ENCODE peak calls at places on chromosome 13, in five cellular contexts. One of them, this sample, is unnamed.

GRCh38 chr13:31866099-31866498 is 126.8 kb downstream of the RXFP2 start:
- DNase-seq in tibial nerve: no peak
- DNase-seq in A673: no peak
- DNase-seq in GM23248: no peak
- DNase-seq in body of pancreas: no peak
- DNase-seq in this sample: no peak

GRCh38 chr13:110254751-110255553 is 52.0 kb downstream of the COL4A1 start:
- DNase-seq in tibial nerve: no peak
- DNase-seq in A673: no peak
- DNase-seq in GM23248: no peak
- DNase-seq in body of pancreas: no peak
- DNase-seq in this sample: no peak

GRCh38 chr13:66759919-66760318 is 470.2 kb downstream of the PCDH9 start:
- DNase-seq in tibial nerve: no peak
- DNase-seq in A673: no peak
- DNase-seq in GM23248: no peak
- DNase-seq in body of pancreas: no peak
- DNase-seq in this sample: no peak

GRCh38 chr13:111597041-111598017 is 276.9 kb downstream of the TEX29 start:
- DNase-seq in tibial nerve: no peak
- DNase-seq in A673: no peak
- DNase-seq in GM23248: no peak
- DNase-seq in body of pancreas: no peak
- DNase-seq in this sample: no peak

GRCh38 chr13:26517931-26518330 is 39.6 kb upstream of the WASF3 start:
- DNase-seq in tibial nerve: no peak
- DNase-seq in A673: no peak
- DNase-seq in GM23248: no peak
- DNase-seq in body of pancreas: no peak
- DNase-seq in this sample: no peak

GRCh38 chr13:102128216-102128800 is 273.5 kb downstream of the FGF14 start:
- DNase-seq in tibial nerve: no peak
- DNase-seq in A673: peak; percentile 91
- DNase-seq in GM23248: peak; percentile 71
- DNase-seq in body of pancreas: no peak
- DNase-seq in this sample: no peak

GRCh38 chr13:78121459-78122348 is 203.1 kb upstream of the EDNRB start:
- DNase-seq in tibial nerve: no peak
- DNase-seq in A673: peak; percentile 84
- DNase-seq in GM23248: peak; percentile 72
- DNase-seq in body of pancreas: peak; percentile 44
- DNase-seq in this sample: no peak

GRCh38 chr13:101811881-101812280 is 359.4 kb downstream of the ITGBL1 start:
- DNase-seq in tibial nerve: no peak
- DNase-seq in A673: no peak
- DNase-seq in GM23248: no peak
- DNase-seq in body of pancreas: no peak
- DNase-seq in this sample: no peak

GRCh38 chr13:27054760-27055159 is 116.9 kb downstream of the USP12 start:
- DNase-seq in tibial nerve: no peak
- DNase-seq in A673: no peak
- DNase-seq in GM23248: no peak
- DNase-seq in body of pancreas: no peak
- DNase-seq in this sample: no peak

GRCh38 chr13:94705081-94705751 is 7.1 kb downstream of the SOX21 start:
- DNase-seq in tibial nerve: no peak
- DNase-seq in A673: no peak
- DNase-seq in GM23248: no peak
- DNase-seq in body of pancreas: no peak
- DNase-seq in this sample: no peak

GRCh38 chr13:25037057-25037813 is 58.7 kb upstream of the PABPC3 start:
- DNase-seq in tibial nerve: no peak
- DNase-seq in A673: peak; percentile 75
- DNase-seq in GM23248: peak; percentile 82
- DNase-seq in body of pancreas: peak; percentile 65
- DNase-seq in this sample: peak; percentile 50

GRCh38 chr13:96984061-96984508 is 10.2 kb downstream of the OXGR1 start:
- DNase-seq in tibial nerve: no peak
- DNase-seq in A673: peak; percentile 20
- DNase-seq in GM23248: peak; percentile 16
- DNase-seq in body of pancreas: peak; percentile 65
- DNase-seq in this sample: no peak

GRCh38 chr13:107271226-107271625 is 703.3 kb upstream of the ARGLU1 start:
- DNase-seq in tibial nerve: no peak
- DNase-seq in A673: peak; percentile 93
- DNase-seq in GM23248: peak; percentile 49
- DNase-seq in body of pancreas: no peak
- DNase-seq in this sample: peak; percentile 8

GRCh38 chr13:19766637-19767036 is 16.1 kb downstream of the PSPC1 start:
- DNase-seq in tibial nerve: no peak
- DNase-seq in A673: no peak
- DNase-seq in GM23248: no peak
- DNase-seq in body of pancreas: no peak
- DNase-seq in this sample: no peak

GRCh38 chr13:33645591-33646554 is 172.1 kb upstream of the RFC3 start:
- DNase-seq in tibial nerve: no peak
- DNase-seq in A673: no peak
- DNase-seq in GM23248: no peak
- DNase-seq in body of pancreas: no peak
- DNase-seq in this sample: no peak

GRCh38 chr13:110628477-110628793 is 13.1 kb downstream of the NAXD start:
- DNase-seq in tibial nerve: no peak
- DNase-seq in A673: peak; percentile 58
- DNase-seq in GM23248: no peak
- DNase-seq in body of pancreas: peak; percentile 13
- DNase-seq in this sample: no peak

GRCh38 chr13:25149670-25150069 is 22.4 kb downstream of the AMER2 start:
- DNase-seq in tibial nerve: no peak
- DNase-seq in A673: no peak
- DNase-seq in GM23248: no peak
- DNase-seq in body of pancreas: no peak
- DNase-seq in this sample: no peak

GRCh38 chr13:112141643-112142400 is 74.9 kb downstream of the SOX1 start:
- DNase-seq in tibial nerve: no peak
- DNase-seq in A673: no peak
- DNase-seq in GM23248: no peak
- DNase-seq in body of pancreas: no peak
- DNase-seq in this sample: no peak

GRCh38 chr13:36696410-36696809 is 22.6 kb downstream of the SERTM1 start:
- DNase-seq in tibial nerve: no peak
- DNase-seq in A673: no peak
- DNase-seq in GM23248: no peak
- DNase-seq in body of pancreas: no peak
- DNase-seq in this sample: no peak

GRCh38 chr13:66222926-66223325 is 1007.2 kb downstream of the PCDH9 start:
- DNase-seq in tibial nerve: no peak
- DNase-seq in A673: no peak
- DNase-seq in GM23248: no peak
- DNase-seq in body of pancreas: no peak
- DNase-seq in this sample: no peak

GRCh38 chr13:101979825-101980224 is 422.0 kb downstream of the FGF14 start:
- DNase-seq in tibial nerve: no peak
- DNase-seq in A673: peak; percentile 56
- DNase-seq in GM23248: no peak
- DNase-seq in body of pancreas: no peak
- DNase-seq in this sample: no peak

GRCh38 chr13:113091891-113092775 is 13.5 kb upstream of the F7 start:
- DNase-seq in tibial nerve: no peak
- DNase-seq in A673: no peak
- DNase-seq in GM23248: no peak
- DNase-seq in body of pancreas: no peak
- DNase-seq in this sample: no peak

GRCh38 chr13:91247768-91248167 is 99.7 kb upstream of the MIR17HG start:
- DNase-seq in tibial nerve: no peak
- DNase-seq in A673: peak; percentile 6
- DNase-seq in GM23248: peak; percentile 1
- DNase-seq in body of pancreas: no peak
- DNase-seq in this sample: no peak

GRCh38 chr13:95509521-95510315 is 42.8 kb upstream of the CLDN10 start:
- DNase-seq in tibial nerve: no peak
- DNase-seq in A673: peak; percentile 19
- DNase-seq in GM23248: peak; percentile 55
- DNase-seq in body of pancreas: no peak
- DNase-seq in this sample: no peak

GRCh38 chr13:33119022-33119735 is 103.0 kb downstream of the KL start:
- DNase-seq in tibial nerve: no peak
- DNase-seq in A673: peak; percentile 41
- DNase-seq in GM23248: peak; percentile 39
- DNase-seq in body of pancreas: no peak
- DNase-seq in this sample: no peak

DNA sequence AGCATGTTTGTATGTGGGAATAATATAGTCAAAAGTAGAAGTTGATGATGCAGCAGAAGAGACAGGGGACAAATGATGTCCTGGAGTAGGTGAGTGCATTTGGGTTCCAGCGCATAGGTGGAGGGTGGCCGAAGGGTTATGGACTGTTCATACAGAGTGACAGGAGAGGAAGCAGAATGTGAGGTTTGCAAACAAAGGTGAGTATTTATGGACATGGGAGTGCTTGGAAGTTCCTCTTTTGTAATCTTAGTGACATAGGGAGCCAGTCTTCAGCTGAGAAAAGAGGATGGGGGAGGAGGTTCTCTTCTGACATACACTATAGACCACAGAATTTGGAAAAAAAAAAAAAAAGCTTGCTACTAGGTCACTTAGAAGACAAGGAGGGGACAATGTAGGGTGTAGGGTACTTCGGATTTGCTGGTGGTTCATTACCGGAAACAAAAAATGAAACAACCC is 331.6 kb downstream of the DLEU7 start:
- DNase-seq in tibial nerve: no peak
- DNase-seq in A673: no peak
- DNase-seq in GM23248: no peak
- DNase-seq in body of pancreas: no peak
- DNase-seq in this sample: no peak
- H3K4me1 ChIP-seq in tibial nerve: peaks cover 19% of the 10 kb centered on the region
- H3K4me1 ChIP-seq in A673: no peaks in the 10 kb centered on the region
- H3K4me1 ChIP-seq in GM23248: peaks cover 18% of the 10 kb centered on the region
- H3K4me1 ChIP-seq in body of pancreas: peaks cover 24% of the 10 kb centered on the region
- H3K4me1 ChIP-seq in this sample: peaks cover 27% of the 10 kb centered on the region

GRCh38 chr13:98827449-98827848 is 75.0 kb upstream of the SLC15A1 start:
- DNase-seq in tibial nerve: no peak
- DNase-seq in A673: no peak
- DNase-seq in GM23248: no peak
- DNase-seq in body of pancreas: no peak
- DNase-seq in this sample: no peak

GRCh38 chr13:98826156-98826555 is 73.7 kb upstream of the SLC15A1 start:
- DNase-seq in tibial nerve: no peak
- DNase-seq in A673: no peak
- DNase-seq in GM23248: no peak
- DNase-seq in body of pancreas: no peak
- DNase-seq in this sample: no peak

GRCh38 chr13:98824376-98825160 is 72.1 kb upstream of the SLC15A1 start:
- DNase-seq in tibial nerve: no peak
- DNase-seq in A673: no peak
- DNase-seq in GM23248: peak; percentile 53
- DNase-seq in body of pancreas: no peak
- DNase-seq in this sample: no peak

GRCh38 chr13:98823442-98823841 is 71.0 kb upstream of the SLC15A1 start:
- DNase-seq in tibial nerve: no peak
- DNase-seq in A673: no peak
- DNase-seq in GM23248: no peak
- DNase-seq in body of pancreas: no peak
- DNase-seq in this sample: no peak

DNA sequence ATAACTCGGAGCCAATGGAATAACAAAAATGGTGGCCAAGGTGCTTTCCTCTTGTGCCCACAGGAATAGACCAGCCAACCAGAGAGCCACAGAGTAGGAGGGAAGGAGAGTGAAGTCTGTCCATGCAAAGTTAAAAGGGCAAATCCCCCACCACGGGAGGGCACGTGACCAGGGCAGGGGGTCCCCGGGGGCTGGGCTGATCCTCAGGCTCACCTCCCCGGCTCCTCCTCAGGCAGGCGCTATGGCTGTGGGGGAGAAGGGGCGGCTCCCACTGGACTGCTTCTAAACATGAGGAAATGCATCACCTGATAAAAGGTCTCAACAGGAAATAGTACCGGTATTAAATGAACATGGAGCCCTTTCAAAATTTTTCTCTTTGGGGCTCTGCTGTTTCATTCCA is 73.2 kb upstream of the SLC15A1 start:
- DNase-seq in tibial nerve: no peak
- DNase-seq in A673: no peak
- DNase-seq in GM23248: no peak
- DNase-seq in body of pancreas: no peak
- DNase-seq in this sample: no peak
- H3K36me3 ChIP-seq in tibial nerve: peaks cover 88% of the 10 kb centered on the region
- H3K36me3 ChIP-seq in A673: no peaks in the 10 kb centered on the region
- H3K36me3 ChIP-seq in GM23248: no peaks in the 10 kb centered on the region
- H3K36me3 ChIP-seq in body of pancreas: no peaks in the 10 kb centered on the region
- H3K36me3 ChIP-seq in this sample: peaks cover 77% of the 10 kb centered on the region

DNA sequence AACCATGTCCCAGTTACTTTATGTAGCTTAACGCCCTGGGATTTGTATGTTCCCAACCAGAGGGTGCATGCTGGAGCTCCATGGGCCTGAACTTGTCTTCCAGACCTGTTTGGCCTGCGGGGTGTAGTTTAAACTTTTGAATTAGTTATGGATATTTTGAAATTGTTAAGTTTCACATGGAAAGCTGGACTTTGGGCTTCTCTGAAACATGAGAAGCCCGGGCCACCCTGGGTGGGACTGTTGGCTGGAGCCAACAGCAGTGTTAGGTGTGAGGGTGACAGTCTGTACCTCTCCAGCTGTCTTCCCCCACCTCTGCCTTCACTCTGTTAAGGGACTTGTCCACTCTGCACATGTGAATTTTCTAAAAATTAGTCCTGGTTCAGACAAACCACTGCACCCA is 1.6 kb downstream of the UBE2L5 start:
- DNase-seq in tibial nerve: no peak
- DNase-seq in A673: no peak
- DNase-seq in GM23248: no peak
- DNase-seq in body of pancreas: no peak
- DNase-seq in this sample: no peak
- H3K4me1 ChIP-seq in tibial nerve: no peaks in the 10 kb centered on the region
- H3K4me1 ChIP-seq in A673: peaks cover 21% of the 10 kb centered on the region
- H3K4me1 ChIP-seq in GM23248: peaks cover 11% of the 10 kb centered on the region
- H3K4me1 ChIP-seq in body of pancreas: peaks cover 8% of the 10 kb centered on the region
- H3K4me1 ChIP-seq in this sample: peaks cover 12% of the 10 kb centered on the region

GRCh38 chr13:74024856-74025255 is 109.3 kb downstream of the KLF12 start:
- DNase-seq in tibial nerve: no peak
- DNase-seq in A673: no peak
- DNase-seq in GM23248: no peak
- DNase-seq in body of pancreas: no peak
- DNase-seq in this sample: no peak
- H3K36me3 ChIP-seq in tibial nerve: no peaks in the 10 kb centered on the region
- H3K36me3 ChIP-seq in A673: no peaks in the 10 kb centered on the region
- H3K36me3 ChIP-seq in GM23248: no peaks in the 10 kb centered on the region
- H3K36me3 ChIP-seq in body of pancreas: no peaks in the 10 kb centered on the region
- H3K36me3 ChIP-seq in this sample: no peaks in the 10 kb centered on the region

This sample was measured in heart right ventricle.